ENCODE peak calls at places on chromosomes 7 and 10, in five cellular contexts. T is H1, A is HEK293T, V is GM12878, D is HepG2. W is an unnamed sample.

GRCh38 chr7:41624818-41625217 is 78.1 kb downstream of the INHBA start:
- DNase-seq in T (no peak), A (no peak), V (no peak), D (no peak), W (no peak)

GRCh38 chr10:18100664-18101063 is 39.6 kb upstream of the CACNB2 start:
- DNase-seq in T (no peak), A (no peak), V (no peak), D (no peak), W (no peak)

GRCh38 chr7:130009848-130010688 is 41.1 kb downstream of the ZC3HC1 start:
- DNase-seq in T (peak; percentile 45), A (no peak), V (peak; percentile 17), D (peak; percentile 13), W (no peak)

GRCh38 chr7:36039671-36040070 is 113.4 kb upstream of the EEPD1 start:
- DNase-seq in T (no peak), A (no peak), V (no peak), D (no peak), W (no peak)

GRCh38 chr7:139958599-139959380 is 104.0 kb downstream of the PARP12 start:
- DNase-seq in T (no peak), A (no peak), V (no peak), D (no peak), W (no peak)

GRCh38 chr7:85927226-85927625 is 716.5 kb upstream of the GRM3 start:
- DNase-seq in T (no peak), A (no peak), V (no peak), D (no peak), W (no peak)

GRCh38 chr7:10838205-10838604 is 135.5 kb upstream of the PHF14 start:
- DNase-seq in T (no peak), A (no peak), V (no peak), D (no peak), W (no peak)

GRCh38 chr7:139915301-139915863 is 86.3 kb downstream of the TBXAS1 start:
- DNase-seq in T (no peak), A (no peak), V (no peak), D (no peak), W (no peak)

GRCh38 chr10:19154375-19154774 is 105.8 kb downstream of the MALRD1 start:
- DNase-seq in T (no peak), A (no peak), V (no peak), D (no peak), W (no peak)

GRCh38 chr10:52644678-52645434 is 127.7 kb downstream of the MBL2 start:
- DNase-seq in T (peak; percentile 59), A (peak; percentile 62), V (no peak), D (peak; percentile 48), W (peak; percentile 18)

GRCh38 chr10:25338271-25338670 is 163.5 kb downstream of the GPR158 start:
- DNase-seq in T (no peak), A (no peak), V (no peak), D (no peak), W (no peak)

GRCh38 chr7:54897891-54898290 is 120.9 kb upstream of the EGFR start:
- DNase-seq in T (no peak), A (no peak), V (no peak), D (no peak), W (no peak)

GRCh38 chr7:16078076-16078952 is 343.0 kb downstream of the CRPPA start:
- DNase-seq in T (no peak), A (peak; percentile 32), V (no peak), D (peak; percentile 65), W (peak; percentile 64)

GRCh38 chr7:50362712-50363282 is 58.3 kb downstream of the IKZF1 start:
- DNase-seq in T (no peak), A (no peak), V (no peak), D (no peak), W (no peak)

GRCh38 chr10:31928531-31929259 is at the start of gene ARHGAP12:
- DNase-seq in T (peak; percentile 97), A (peak; percentile 72), V (no peak), D (peak; percentile 74), W (peak; percentile 54)

GRCh38 chr7:78037603-78038002 is 239.0 kb downstream of the PHTF2 start:
- DNase-seq in T (no peak), A (no peak), V (no peak), D (no peak), W (no peak)

GRCh38 chr7:54709283-54709682 is 49.7 kb downstream of the SEC61G start:
- DNase-seq in T (no peak), A (no peak), V (no peak), D (no peak), W (no peak)

GRCh38 chr7:153832160-153832559 is 220.0 kb upstream of the DPP6 start:
- DNase-seq in T (no peak), A (no peak), V (no peak), D (peak; percentile 2), W (no peak)

GRCh38 chr7:128855559-128855958 is 7.1 kb upstream of the ATP6V1F start:
- DNase-seq in T (no peak), A (no peak), V (no peak), D (no peak), W (no peak)

GRCh38 chr7:112505495-112505894 is 24.7 kb downstream of the LSMEM1 start:
- DNase-seq in T (no peak), A (no peak), V (no peak), D (peak; percentile 24), W (no peak)

GRCh38 chr10:129742742-129743550 is 221.1 kb downstream of the EBF3 start:
- DNase-seq in T (peak; percentile 28), A (no peak), V (no peak), D (no peak), W (no peak)

GRCh38 chr10:114404171-114405010 is at the start of gene AFAP1L2:
- DNase-seq in T (peak; percentile 77), A (peak; percentile 69), V (no peak), D (no peak), W (no peak)

GRCh38 chr10:61943699-61944444 is 42.4 kb downstream of the ARID5B start:
- DNase-seq in T (no peak), A (no peak), V (no peak), D (no peak), W (no peak)

GRCh38 chr10:100744136-100744979 is 1.0 kb upstream of the PAX2 start:
- DNase-seq in T (peak; percentile 77), A (peak; percentile 63), V (no peak), D (no peak), W (no peak)

GRCh38 chr10:133010095-133010837 is 67.9 kb upstream of the CFAP46 start:
- DNase-seq in T (no peak), A (no peak), V (no peak), D (no peak), W (no peak)

GRCh38 chr7:137880432-137880831 is 33.7 kb upstream of the DGKI start:
- DNase-seq in T (no peak), A (no peak), V (no peak), D (no peak), W (no peak)

GRCh38 chr7:140326116-140326928 is 72.0 kb downstream of the SLC37A3 start:
- DNase-seq in T (peak; percentile 59), A (peak; percentile 87), V (no peak), D (peak; percentile 63), W (no peak)

GRCh38 chr7:111752022-111752582 is 189.8 kb upstream of the IMMP2L start:
- DNase-seq in T (peak; percentile 86), A (peak; percentile 69), V (no peak), D (peak; percentile 54), W (peak; percentile 60)

GRCh38 chr10:14543048-14543903 is 212.6 kb upstream of the FRMD4A start:
- DNase-seq in T (no peak), A (no peak), V (no peak), D (no peak), W (no peak)

GRCh38 chr7:2931034-2931415 is 86.9 kb upstream of the GNA12 start:
- DNase-seq in T (no peak), A (no peak), V (no peak), D (no peak), W (no peak)
- TF ChIP-seq SUZ12 in T (no peak), A (no peak), V (no peak), D (no peak), W (no peak)

DNA sequence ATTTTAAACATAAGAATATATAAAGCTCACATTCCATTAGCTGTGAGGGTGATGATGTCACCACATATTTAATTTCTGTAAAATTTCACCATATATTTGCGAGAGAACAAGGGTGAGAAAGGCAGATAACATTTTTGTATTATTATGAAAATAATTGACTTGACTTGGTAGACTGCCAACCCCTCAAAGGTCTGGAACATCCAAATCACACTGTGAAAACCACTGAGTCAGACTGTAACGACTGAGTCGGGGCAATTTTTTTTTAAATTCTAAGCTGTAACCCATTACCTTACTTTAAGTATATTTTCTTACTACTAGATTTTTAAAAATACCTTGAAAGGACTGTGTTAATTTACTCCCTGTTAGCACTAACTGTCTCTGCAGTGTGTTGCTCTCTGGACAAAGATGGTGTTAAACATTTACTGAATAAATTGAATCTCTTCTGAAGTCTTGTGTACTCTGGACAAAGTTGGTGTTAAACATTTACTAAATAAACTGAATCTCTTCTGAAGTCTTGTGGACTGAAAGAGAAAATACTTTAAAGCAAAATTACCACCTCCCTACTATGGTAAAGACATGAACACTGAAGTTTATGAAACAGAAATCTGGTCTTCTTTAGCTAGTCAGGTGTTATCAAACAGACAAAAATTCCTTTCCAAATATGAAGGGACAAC is 14.1 kb downstream of the PDZD8 start:
- DNase-seq in T (no peak), A (no peak), V (no peak), D (peak; percentile 85), W (no peak)
- TF ChIP-seq SUZ12 in T (no peak), A (no peak), V (no peak), D (no peak), W (no peak)

GRCh38 chr7:150385240-150385830 is 6.2 kb downstream of the ZNF775 start:
- DNase-seq in T (no peak), A (no peak), V (no peak), D (no peak), W (no peak)

GRCh38 chr7:150382123-150382843 is 3.2 kb downstream of the ZNF775 start:
- DNase-seq in T (no peak), A (no peak), V (no peak), D (no peak), W (no peak)

GRCh38 chr7:150384406-150385239 is 5.5 kb downstream of the ZNF775 start:
- DNase-seq in T (no peak), A (no peak), V (no peak), D (no peak), W (no peak)

GRCh38 chr7:150382844-150383225 is 3.7 kb downstream of the ZNF775 start:
- DNase-seq in T (no peak), A (no peak), V (no peak), D (no peak), W (no peak)

GRCh38 chr7:150383710-150384397 is 4.7 kb downstream of the ZNF775 start:
- DNase-seq in T (peak; percentile 92), A (no peak), V (no peak), D (peak; percentile 98), W (peak; percentile 98)
- TF ChIP-seq SUZ12 in T (no peak), A (no peak), V (no peak), D (no peak), W (no peak)

DNA sequence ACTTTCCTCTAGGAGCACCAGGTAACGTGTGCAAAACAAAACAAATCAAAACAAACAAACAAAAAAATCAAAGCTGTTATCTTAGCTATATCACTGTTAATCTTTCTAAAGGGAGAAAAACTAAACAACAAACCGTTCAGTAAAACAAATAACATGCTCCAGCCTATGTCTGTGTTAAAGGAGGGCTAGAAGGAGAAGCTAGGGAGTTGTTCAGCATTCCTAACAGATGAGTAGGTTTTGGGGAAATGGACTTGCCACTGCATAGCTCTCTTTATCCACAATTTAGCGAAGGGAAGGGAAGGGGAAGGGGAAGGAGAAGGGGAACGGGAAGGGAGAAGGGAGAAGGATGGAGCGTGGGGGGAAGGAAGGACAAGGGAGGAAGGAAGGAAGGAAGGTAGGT is 134.2 kb upstream of the AKR1E2 start:
- DNase-seq in T (no peak), A (no peak), V (no peak), D (no peak), W (no peak)
- TF ChIP-seq SUZ12 in T (no peak), A (no peak), V (no peak), D (no peak), W (no peak)